ENCODE peak calls at places on chromosome 1, in eight cellular contexts. U is GM12892; D is AG04449; R is aorta; V is GM04503; Y is stimulated activated CD4-positive, alpha-beta T cell treated with anti-CD3 and anti-CD28 coated beads, TNF-alpha, amount 100 ng/mL, for 24 hours; O is NCI-H748 treated with DMSO at 0.1 percent for 48 hours; N is renal cortical epithelial cell. Z is an unnamed sample.

GRCh38 chr1:119011706-119012105 is 23.6 kb upstream of the TBX15 start:
- DNase-seq in R (no peak), N (no peak), D (no peak), V (no peak), O (no peak), Y (no peak), U (no peak), Z (no peak)

GRCh38 chr1:203860396-203860951 is 925 bp upstream of the SNRPE start:
- DNase-seq in D (no peak), U (no peak), R (no peak), N (peak; percentile 79), Y (no peak), V (no peak), O (no peak), Z (no peak)

GRCh38 chr1:147496571-147496970 is 44.7 kb upstream of the BCL9 start:
- DNase-seq in N (peak; percentile 40), Y (no peak), R (no peak), U (no peak), D (no peak), V (no peak), O (no peak), Z (no peak)

GRCh38 chr1:178693368-178693767 is 31.7 kb upstream of the RALGPS2 start:
- DNase-seq in D (no peak), Y (no peak), U (no peak), N (no peak), O (no peak), R (no peak), V (no peak), Z (no peak)

GRCh38 chr1:229027622-229028182 is 243.2 kb upstream of the RAB4A start:
- DNase-seq in V (no peak), U (no peak), Y (peak; percentile 37), D (no peak), O (no peak), R (no peak), N (peak; percentile 51), Z (peak; percentile 98)

GRCh38 chr1:109643385-109644230 is 12.3 kb upstream of the GSTM4 start:
- DNase-seq in N (no peak), D (no peak), V (no peak), U (peak; percentile 78), O (peak; percentile 63), Y (peak; percentile 86), R (peak; percentile 92), Z (peak; percentile 84)

GRCh38 chr1:100713636-100714035 is 5.9 kb upstream of the VCAM1 start:
- DNase-seq in V (no peak), O (no peak), U (no peak), N (peak; percentile 64), R (no peak), Y (no peak), D (no peak), Z (no peak)

GRCh38 chr1:58818075-58818474 is 34.2 kb upstream of the JUN start:
- DNase-seq in D (peak; percentile 72), N (peak; percentile 52), U (no peak), R (no peak), O (no peak), Y (no peak), V (no peak), Z (no peak)

GRCh38 chr1:239242404-239242803 is 144.0 kb upstream of the CHRM3 start:
- DNase-seq in R (no peak), U (no peak), O (no peak), N (no peak), D (no peak), Y (no peak), V (no peak), Z (no peak)

GRCh38 chr1:226884116-226884515 is 13.7 kb downstream of the PSEN2 start:
- DNase-seq in R (no peak), U (no peak), N (no peak), O (no peak), V (no peak), Y (no peak), D (no peak), Z (no peak)